ENCODE peak calls at places on chromosomes 13 and 19, in five cellular contexts. I is fibroblast of lung, Z is mammary epithelial cell, U is PC-3, S is HepG2. H is an unnamed sample.

GRCh38 chr13:112561478-112561877 is 26.5 kb downstream of the TUBGCP3 start:
- DNase-seq in Z (no peak), S (no peak), I (no peak), U (no peak), H (no peak)

GRCh38 chr13:114259974-114260373 is 21.4 kb upstream of the UPF3A start:
- DNase-seq in S (no peak), I (no peak), Z (no peak), U (no peak), H (no peak)

GRCh38 chr13:95707035-95707434 is 30.1 kb downstream of the DNAJC3 start:
- DNase-seq in U (no peak), S (no peak), I (no peak), Z (no peak), H (no peak)

GRCh38 chr13:58620171-58620570 is 988.6 kb downstream of the PCDH17 start:
- DNase-seq in S (no peak), U (no peak), I (no peak), Z (no peak), H (no peak)

GRCh38 chr13:20121154-20121515 is 39.7 kb downstream of the GJA3 start:
- DNase-seq in U (peak; percentile 50), I (peak; percentile 39), Z (no peak), S (peak; percentile 30), H (no peak)

GRCh38 chr13:79709526-79709925 is 228.6 kb downstream of the NDFIP2 start:
- DNase-seq in U (no peak), S (no peak), Z (no peak), I (peak; percentile 30), H (no peak)

GRCh38 chr13:78787189-78787588 is 128.2 kb upstream of the OBI1 start:
- DNase-seq in I (peak; percentile 1), S (no peak), Z (no peak), U (no peak), H (no peak)

GRCh38 chr19:48310227-48310626 is 15.1 kb upstream of the EMP3 start:
- DNase-seq in I (peak; percentile 36), S (peak; percentile 56), Z (no peak), U (no peak), H (no peak)

GRCh38 chr13:74210693-74211393 is 76.6 kb upstream of the KLF12 start:
- DNase-seq in U (peak; percentile 61), S (no peak), Z (peak; percentile 96), I (peak; percentile 93), H (peak; percentile 64)

GRCh38 chr13:72745260-72745659 is 17.5 kb downstream of the BORA start:
- DNase-seq in S (no peak), I (no peak), Z (no peak), U (no peak), H (no peak)

GRCh38 chr13:114019367-114019766 is 45.5 kb upstream of the C13orf46 start:
- DNase-seq in U (no peak), Z (no peak), S (no peak), I (no peak), H (no peak)

GRCh38 chr13:110323172-110323851 is 16.2 kb downstream of the COL4A2 start:
- DNase-seq in U (peak; percentile 73), I (peak; percentile 50), S (no peak), Z (no peak), H (no peak)

GRCh38 chr19:28449803-28450202 is 763.1 kb downstream of the UQCRFS1 start:
- DNase-seq in U (no peak), S (no peak), Z (no peak), I (no peak), H (no peak)

GRCh38 chr13:41178040-41178439 is 16.3 kb downstream of the KBTBD7 start:
- DNase-seq in S (no peak), I (peak; percentile 60), Z (peak; percentile 20), U (no peak), H (no peak)

GRCh38 chr19:33628921-33629825 is 7.4 kb downstream of the CHST8 start:
- DNase-seq in I (no peak), U (no peak), Z (no peak), S (no peak), H (no peak)

GRCh38 chr13:28579334-28579733 is 79.6 kb upstream of the POMP start:
- DNase-seq in U (no peak), I (no peak), Z (no peak), S (no peak), H (no peak)

GRCh38 chr13:93984876-93985275 is 494.6 kb downstream of the DCT start:
- DNase-seq in Z (no peak), S (no peak), U (no peak), I (no peak), H (no peak)

DNA sequence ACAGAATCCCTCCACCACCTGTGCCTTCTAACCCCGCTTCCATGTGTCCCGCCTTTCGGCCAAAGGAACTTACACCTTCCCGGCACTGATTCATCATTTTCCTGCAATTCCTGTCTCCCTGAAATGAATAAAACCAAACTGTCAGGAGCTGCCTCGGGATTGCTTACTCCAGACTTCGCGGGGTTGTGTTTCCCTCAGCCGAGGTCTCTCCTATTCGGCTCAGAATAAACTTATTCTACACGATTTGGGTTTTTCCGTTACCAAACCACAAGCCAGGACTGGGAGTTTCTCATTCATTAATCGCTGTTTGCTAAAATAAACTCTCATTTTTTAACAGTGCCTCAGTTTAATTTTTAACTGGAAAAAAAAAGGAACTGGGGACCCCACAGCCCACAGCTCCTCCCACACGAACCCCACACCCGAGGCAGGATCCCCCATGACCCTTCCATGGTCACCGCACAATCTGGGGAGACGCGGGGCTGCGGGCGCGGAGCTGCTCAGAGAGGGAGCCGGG is 647 bp downstream of the ZNF878 start:
- DNase-seq in Z (peak; percentile 28), U (peak; percentile 70), S (no peak), I (no peak), H (no peak)
- H3K9ac ChIP-seq in Z (no peak overlapping the region), U (peak overlapping the region; percentile 10), S (peak overlapping the region; percentile 94), I (peak overlapping the region; percentile 18), H (peak overlapping the region; percentile 68)

GRCh38 chr19:17544418-17544817 is 11.0 kb upstream of the COLGALT1 start:
- DNase-seq in Z (no peak), U (no peak), I (no peak), S (no peak), H (no peak)
- TF ChIP-seq EZH2 in Z (no peak), U (no peak), I (no peak), S (no peak), H (no peak)

DNA sequence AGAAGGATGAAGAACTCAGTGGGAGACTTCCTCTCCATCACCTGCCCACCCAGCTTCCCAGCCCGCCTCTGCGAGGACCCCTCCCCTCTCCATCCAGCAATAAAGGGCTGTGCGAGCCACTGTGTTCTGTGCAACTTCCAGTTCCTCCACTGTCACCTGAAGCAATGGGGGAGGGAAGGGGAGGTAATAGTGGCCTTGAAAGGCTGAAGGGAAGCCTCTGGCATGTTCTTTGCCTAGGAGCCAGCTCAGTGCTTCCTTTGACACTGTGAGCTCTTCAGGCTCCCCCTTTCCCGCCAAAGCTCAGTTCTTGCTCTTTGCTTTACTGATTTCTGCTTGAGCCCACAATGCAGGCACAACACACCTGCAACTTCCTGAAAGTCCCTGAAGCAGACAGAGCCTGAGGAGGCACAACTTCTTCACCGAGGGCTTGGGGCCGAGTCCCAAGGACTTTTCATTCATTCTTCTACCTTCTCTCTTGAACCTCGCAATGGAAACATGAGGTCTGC is 73.2 kb upstream of the DOCK9 start:
- DNase-seq in Z (no peak), S (no peak), U (no peak), I (no peak), H (no peak)
- H3K4me1 ChIP-seq in Z (peaks cover 28% of the 10 kb centered on the region), S (no peaks in the 10 kb centered on the region), U (peaks cover 38% of the 10 kb centered on the region), I (peaks cover 5% of the 10 kb centered on the region), H (peaks cover 46% of the 10 kb centered on the region)

DNA sequence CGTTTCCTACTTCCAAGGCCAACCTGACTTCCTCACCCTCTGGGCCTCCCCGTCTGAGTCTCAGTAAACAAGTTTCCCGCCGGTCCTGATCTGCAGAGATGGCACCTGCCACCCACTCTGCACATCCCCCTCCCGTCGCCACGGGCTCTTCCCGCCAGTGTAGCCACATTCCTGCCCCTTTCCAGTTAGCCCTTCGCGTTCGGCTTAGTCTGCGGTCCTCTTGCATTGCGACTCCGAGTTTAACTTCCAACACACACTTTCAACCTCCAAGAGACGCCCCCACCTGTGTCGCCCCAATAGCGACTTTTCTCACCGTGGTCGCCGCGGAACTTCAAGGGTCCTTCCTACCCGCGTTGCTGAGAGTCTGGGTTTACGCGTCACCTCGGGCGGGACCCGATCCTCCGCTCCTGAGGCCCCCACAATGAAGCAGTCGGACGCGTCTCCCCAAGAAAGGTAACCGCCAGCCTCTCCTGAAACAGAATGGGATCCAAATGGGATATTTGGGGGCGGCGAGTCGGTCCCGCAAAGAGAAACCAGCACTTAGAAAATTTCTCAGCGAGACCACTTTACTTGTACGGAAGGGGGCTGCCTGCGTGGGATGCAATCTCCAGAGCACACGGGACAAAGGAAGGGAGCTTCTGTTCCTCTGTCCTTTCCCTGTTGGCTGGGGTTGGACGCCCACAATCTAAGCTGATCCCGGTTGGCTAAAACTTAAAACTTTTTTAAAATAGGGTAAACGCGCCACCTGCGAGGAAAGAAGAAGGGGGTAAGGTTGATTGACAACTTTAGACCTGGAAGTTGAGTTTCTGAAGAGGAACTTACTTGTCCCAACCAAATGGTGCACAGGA is 1.0 kb upstream of the BSG start:
- DNase-seq in S (peak; percentile 61), I (peak; percentile 40), U (peak; percentile 68), Z (no peak), H (no peak)
- H3K9ac ChIP-seq in S (peak overlapping the region; percentile 70), I (peak overlapping the region; percentile 46), U (peak overlapping the region; percentile 64), Z (peak overlapping the region; percentile 39), H (peak overlapping the region; percentile 69)

DNA sequence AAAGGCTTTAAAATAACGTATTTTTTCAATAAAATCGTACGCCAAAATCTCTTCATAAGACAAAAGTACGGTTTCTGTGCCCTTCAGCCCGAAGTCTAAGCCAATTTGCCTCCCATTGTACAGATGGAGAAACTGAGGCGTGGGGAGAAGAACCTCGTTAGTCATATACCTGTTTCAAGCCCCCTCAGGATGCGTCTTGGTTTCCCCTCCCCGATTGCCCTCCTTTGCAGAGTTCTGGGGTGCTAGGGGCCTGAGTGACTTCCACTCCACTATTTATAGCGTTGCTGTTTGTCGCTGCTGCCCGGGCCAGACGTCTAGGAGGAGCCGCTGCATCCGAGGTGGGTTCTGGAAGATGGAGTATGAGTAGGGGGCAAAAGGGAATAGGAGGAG is 2.3 kb upstream of the LTBP4 start:
- DNase-seq in I (no peak), U (no peak), S (no peak), Z (no peak), H (no peak)
- TF ChIP-seq EZH2 in I (no peak), U (no peak), S (peak; percentile 30), Z (no peak), H (no peak)

DNA sequence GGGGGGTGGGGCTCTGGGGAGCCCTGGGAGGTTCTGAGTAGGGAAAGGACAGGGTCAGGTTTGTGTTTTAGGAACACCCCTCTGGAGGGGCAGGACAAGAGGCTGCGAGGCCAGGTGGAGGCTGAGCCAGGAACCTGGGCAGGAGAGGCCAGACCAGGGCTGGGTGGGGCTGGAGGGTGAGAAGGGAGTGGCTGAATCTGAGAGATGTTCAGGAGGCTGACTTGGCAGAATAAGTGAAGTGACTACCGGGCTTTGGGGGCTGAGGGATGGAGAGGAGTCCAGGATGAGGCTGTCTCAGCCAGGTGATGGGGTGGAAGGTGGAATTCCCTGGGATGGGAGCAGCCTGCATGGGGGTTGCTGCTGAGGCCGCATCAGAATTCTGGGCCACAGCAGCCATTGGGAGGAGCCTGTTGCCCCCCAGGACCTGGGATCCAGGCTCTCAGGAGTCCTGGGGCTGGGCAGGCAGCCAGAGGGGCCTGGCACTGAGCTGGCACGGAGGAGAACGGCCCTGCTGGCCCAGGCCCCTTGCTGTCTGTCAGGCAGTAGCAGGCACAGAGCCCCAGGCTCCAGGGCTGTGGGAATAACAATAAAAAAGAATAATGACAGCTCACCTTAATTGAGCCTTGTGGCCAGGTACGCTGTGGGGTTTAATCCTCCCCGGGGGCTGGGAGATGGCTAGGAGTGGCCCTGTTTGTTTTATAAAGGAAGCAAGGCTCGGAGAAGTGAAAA is 3.3 kb downstream of the PPP5C start:
- DNase-seq in Z (peak; percentile 21), I (no peak), S (no peak), U (no peak), H (no peak)
- H3K4me1 ChIP-seq in Z (peaks cover 47% of the 10 kb centered on the region), I (peaks cover 25% of the 10 kb centered on the region), S (peaks cover 73% of the 10 kb centered on the region), U (peaks cover 12% of the 10 kb centered on the region), H (peaks cover 47% of the 10 kb centered on the region)

H was measured in keratinocyte.